ENCODE peak calls at places on chromosomes 12 and 14, in five cellular contexts. W, O, P, I and K are unnamed samples. For H3K36me3, the result is how much of the 10 kb centered on the place peaks cover.

GRCh38 chr12:7661741-7662140 is 4.0 kb downstream of the APOBEC1 start:
- ATAC-seq in O (no peak), I (no peak), W (no peak), P (no peak), K (no peak)

GRCh38 chr14:22386924-22387775 is 201.9 kb downstream of the DAD1 start:
- ATAC-seq in O (no peak), P (peak), I (peak), W (no peak), K (peak)

GRCh38 chr12:67650528-67651379 is 2.2 kb downstream of the DYRK2 start:
- ATAC-seq in I (no peak), P (no peak), W (peak), O (no peak), K (no peak)

GRCh38 chr12:107670999-107671643 is 14.5 kb upstream of the PWP1 start:
- ATAC-seq in O (peak), W (peak), P (no peak), I (no peak), K (peak)

GRCh38 chr14:64954491-64955240 is 12.1 kb upstream of the GPX2 start:
- ATAC-seq in O (no peak), P (no peak), I (no peak), W (no peak), K (no peak)

GRCh38 chr14:79101388-79101787 is 931.2 kb downstream of the NRXN3 start:
- ATAC-seq in O (no peak), P (no peak), W (no peak), I (no peak), K (no peak)

GRCh38 chr14:31337331-31337730 is 83.0 kb downstream of the HEATR5A start:
- ATAC-seq in I (no peak), O (no peak), W (no peak), P (no peak), K (no peak)

GRCh38 chr14:74506408-74506807 is 12.8 kb downstream of the ISCA2 start:
- ATAC-seq in O (no peak), W (no peak), P (no peak), I (no peak), K (no peak)

GRCh38 chr14:77119852-77120251 is 21.7 kb downstream of the ZDHHC22 start:
- ATAC-seq in P (no peak), O (peak), I (no peak), W (no peak), K (no peak)

GRCh38 chr12:88235183-88235833 is 93.2 kb downstream of the TMTC3 start:
- ATAC-seq in O (no peak), I (no peak), P (no peak), W (no peak), K (no peak)

GRCh38 chr14:40616579-40616978 is 990.1 kb upstream of the LRFN5 start:
- ATAC-seq in P (no peak), I (no peak), W (no peak), O (no peak), K (no peak)

GRCh38 chr14:52338282-52338681 is 24.2 kb downstream of the PTGER2 start:
- ATAC-seq in I (no peak), P (no peak), W (no peak), O (no peak), K (no peak)

GRCh38 chr14:99072433-99072832 is 199.6 kb downstream of the BCL11B start:
- ATAC-seq in W (no peak), I (no peak), P (no peak), O (no peak), K (no peak)

GRCh38 chr14:68771631-68772030 is 21.2 kb downstream of the ZFP36L1 start:
- ATAC-seq in W (peak), O (peak), I (peak), P (no peak), K (peak)

GRCh38 chr12:108403952-108404351 is 64.8 kb upstream of the CMKLR1 start:
- ATAC-seq in I (no peak), P (no peak), W (no peak), O (no peak), K (no peak)

GRCh38 chr14:24813819-24814259 is 179.8 kb upstream of the GZMB start:
- ATAC-seq in I (no peak), W (no peak), P (no peak), O (no peak), K (no peak)

GRCh38 chr12:102769323-102769916 is 147.6 kb downstream of the PAH start:
- ATAC-seq in I (peak), O (no peak), P (peak), W (no peak), K (peak)

GRCh38 chr14:40464531-40464930 is 1032.3 kb upstream of the FBXO33 start:
- ATAC-seq in P (no peak), O (no peak), I (no peak), W (no peak), K (no peak)

GRCh38 chr12:64459388-64460024 is 7.6 kb downstream of the TBK1 start:
- ATAC-seq in W (peak), P (no peak), O (peak), I (peak), K (no peak)

GRCh38 chr12:27260746-27261145 is 16.7 kb downstream of the STK38L start:
- ATAC-seq in P (peak), I (peak), O (no peak), W (no peak), K (peak)

GRCh38 chr12:9617124-9617523 is 9.4 kb upstream of the KLRB1 start:
- ATAC-seq in I (no peak), O (no peak), W (no peak), P (no peak), K (no peak)

GRCh38 chr12:132132609-132133430 is 11.3 kb downstream of the DDX51 start:
- ATAC-seq in I (peak), P (no peak), O (no peak), W (no peak), K (no peak)

GRCh38 chr12:49553512-49554088 is 14.3 kb downstream of the MCRS1 start:
- ATAC-seq in O (peak), W (peak), P (no peak), I (no peak), K (no peak)

GRCh38 chr12:47801170-47801903 is 18.4 kb downstream of the HDAC7 start:
- ATAC-seq in W (no peak), I (peak), P (peak), O (no peak), K (no peak)

GRCh38 chr12:113470871-113471618 is 626 bp downstream of the LHX5 start:
- ATAC-seq in P (no peak), O (no peak), W (no peak), I (no peak), K (no peak)

GRCh38 chr12:113471619-113472171 is at the start of gene LHX5:
- ATAC-seq in P (no peak), I (no peak), W (no peak), O (no peak), K (no peak)

GRCh38 chr12:113473942-113474341 is 2.3 kb upstream of the LHX5 start:
- ATAC-seq in O (no peak), I (no peak), P (no peak), W (no peak), K (no peak)

GRCh38 chr12:113473400-113473799 is 1.7 kb upstream of the LHX5 start:
- ATAC-seq in O (no peak), P (no peak), I (no peak), W (no peak), K (no peak)

GRCh38 chr12:113472191-113473190 is 820 bp upstream of the LHX5 start:
- ATAC-seq in P (no peak), W (no peak), O (no peak), I (no peak), K (no peak)
- H3K4me3 ChIP-seq in P (no peak), W (no peak), O (no peak), I (no peak), K (no peak)

GRCh38 chr12:55978393-55978792 is 4.5 kb downstream of the RAB5B start:
- ATAC-seq in W (no peak), P (no peak), I (no peak), O (no peak), K (no peak)

GRCh38 chr12:55982319-55982936 is 8.6 kb downstream of the RAB5B start:
- ATAC-seq in P (no peak), I (no peak), W (no peak), O (no peak), K (no peak)

GRCh38 chr12:55979069-55979468 is 5.2 kb downstream of the RAB5B start:
- ATAC-seq in W (no peak), I (no peak), P (no peak), O (no peak), K (no peak)

DNA sequence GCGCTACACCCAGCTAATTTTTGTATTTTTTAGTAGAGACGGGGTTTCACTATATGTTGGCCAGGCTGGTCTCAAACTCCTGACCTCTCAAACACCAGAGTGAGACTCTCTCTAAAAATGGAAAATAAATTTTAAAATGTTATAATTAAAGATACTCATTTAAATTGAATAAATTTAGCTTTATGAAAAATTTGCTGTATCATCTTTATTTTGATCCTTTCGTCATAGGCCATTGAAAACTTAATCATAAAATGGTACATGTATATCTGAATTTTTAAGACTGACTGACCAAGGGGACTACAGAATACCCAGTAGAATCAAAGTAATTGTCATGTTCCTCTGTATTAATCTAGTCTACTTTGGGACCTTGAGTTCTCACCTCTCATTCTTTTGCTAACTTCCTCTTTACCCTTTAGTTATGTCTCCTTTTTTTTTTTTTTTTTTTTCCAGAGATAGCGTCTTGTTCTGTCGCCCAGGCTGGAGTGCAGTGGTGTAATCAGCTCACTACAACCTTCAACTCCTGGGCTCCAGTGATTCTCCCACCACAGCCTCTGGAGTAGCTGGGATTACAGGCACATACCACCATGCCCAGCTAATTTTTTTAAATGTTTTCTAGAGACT is 9.5 kb downstream of the RAB5B start:
- ATAC-seq in P (no peak), W (no peak), O (no peak), I (peak), K (no peak)
- H3K36me3 ChIP-seq in P (under half), W (under half), O (under half), I (half or more), K (under half)

GRCh38 chr14:72706485-72706884 is 187.4 kb downstream of the DPF3 start:
- ATAC-seq in O (no peak), W (no peak), I (no peak), P (no peak), K (no peak)
- H3K4me3 ChIP-seq in O (no peak), W (no peak), I (no peak), P (no peak), K (no peak)

GRCh38 chr14:39179042-39179441 is 4.0 kb downstream of the PNN start:
- ATAC-seq in O (no peak), W (no peak), I (no peak), P (no peak), K (no peak)

GRCh38 chr14:39174560-39175444 is at the start of gene PNN:
- ATAC-seq in I (peak), O (peak), P (peak), W (peak), K (peak)

GRCh38 chr14:39175445-39176262 is 600 bp downstream of the PNN start:
- ATAC-seq in I (peak), O (no peak), P (peak), W (peak), K (peak)

GRCh38 chr14:39177168-39177545 is 2.1 kb downstream of the PNN start:
- ATAC-seq in W (no peak), O (no peak), P (no peak), I (no peak), K (no peak)

GRCh38 chr14:39176263-39177167 is 1.5 kb downstream of the PNN start:
- ATAC-seq in P (no peak), W (no peak), O (no peak), I (no peak), K (no peak)
- H3K36me3 ChIP-seq in P (under half), W (under half), O (under half), I (half or more), K (under half)

DNA sequence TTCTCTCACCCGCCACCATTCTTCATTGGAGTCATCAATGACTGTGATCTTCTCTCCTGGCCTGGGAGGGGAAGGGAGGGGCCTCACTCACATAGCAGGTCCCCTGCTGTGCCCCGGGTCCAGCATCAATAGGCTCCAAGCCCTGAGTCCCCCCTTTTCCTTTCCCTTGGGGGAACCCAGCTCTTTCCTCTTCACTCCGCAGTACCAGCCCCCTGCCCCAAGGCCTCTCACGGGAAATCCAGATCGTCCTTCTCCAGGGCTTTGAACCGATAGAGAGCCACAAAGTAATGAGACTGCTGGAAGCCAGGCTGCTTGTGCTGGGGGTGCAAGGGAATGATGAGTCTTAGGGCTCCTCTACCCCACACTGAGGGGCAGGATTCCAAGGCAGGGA is 6.7 kb downstream of the STAC3 start:
- ATAC-seq in I (no peak), P (no peak), O (no peak), W (no peak), K (no peak)
- H3K4me3 ChIP-seq in I (no peak), P (no peak), O (no peak), W (no peak), K (no peak)

GRCh38 chr12:109485201-109485600 is 7.8 kb downstream of the UBE3B start:
- ATAC-seq in O (no peak), W (no peak), P (no peak), I (no peak), K (no peak)
- H3K36me3 ChIP-seq in O (half or more), W (half or more), P (half or more), I (half or more), K (half or more)